ENCODE peak calls at places on chromosome 22, in six cellular contexts. M is substantia nigra, D is mammary epithelial cell, U is kidney epithelial cell, T is anterior cingulate cortex, O is NCI-H1105 treated with DMSO at 0.1 percent for 48 hours. L is an unnamed sample.

GRCh38 chr22:50326225-50326958 is 420 bp downstream of the DENND6B start:
- DNase-seq in U (no peak), D (no peak), M (peak), T (no peak), O (no peak), L (no peak)

GRCh38 chr22:44451016-44451415 is 47.0 kb downstream of the RTL6 start:
- DNase-seq in M (no peak), D (no peak), T (no peak), O (no peak), U (no peak), L (no peak)

GRCh38 chr22:47012589-47013365 is 250.3 kb downstream of the TBC1D22A start:
- DNase-seq in M (no peak), T (no peak), U (peak), D (no peak), O (no peak), L (no peak)

GRCh38 chr22:32776800-32777199 is 24.7 kb upstream of the TIMP3 start:
- DNase-seq in D (peak), M (no peak), T (no peak), O (no peak), U (no peak), L (no peak)

GRCh38 chr22:31122532-31123291 is at the start of gene INPP5J:
- DNase-seq in U (no peak), O (peak), D (peak), M (no peak), T (peak), L (no peak)

GRCh38 chr22:20033045-20033706 is 12.3 kb downstream of the TANGO2 start:
- DNase-seq in O (no peak), T (no peak), U (no peak), M (peak), D (no peak), L (no peak)

GRCh38 chr22:44520695-44521094 is 22.7 kb upstream of the RTL6 start:
- DNase-seq in D (no peak), T (no peak), O (no peak), U (no peak), M (no peak), L (no peak)

GRCh38 chr22:50399751-50400331 is 56.7 kb downstream of the PPP6R2 start:
- DNase-seq in M (peak), T (no peak), U (no peak), O (peak), D (no peak), L (no peak)

GRCh38 chr22:35312198-35313059 is 12.7 kb downstream of the TOM1 start:
- DNase-seq in T (no peak), D (peak), U (no peak), M (no peak), O (no peak), L (no peak)

GRCh38 chr22:36373258-36373579 is 14.5 kb downstream of the MYH9 start:
- DNase-seq in M (no peak), U (no peak), T (no peak), O (no peak), D (no peak), L (no peak)

GRCh38 chr22:31901388-31902137 is 42.8 kb upstream of the YWHAH start:
- DNase-seq in M (no peak), O (no peak), T (no peak), U (no peak), D (no peak), L (no peak)

GRCh38 chr22:37965940-37966664 is 12.6 kb downstream of the POLR2F start:
- DNase-seq in U (no peak), D (peak), T (no peak), O (no peak), M (no peak), L (no peak)

GRCh38 chr22:38451404-38451803 is 3.6 kb downstream of the KCNJ4 start:
- DNase-seq in U (no peak), D (no peak), O (no peak), T (no peak), M (no peak), L (no peak)

L was measured in T-cell.